ENCODE peak calls at places on chromosome 1, in eight cellular contexts. One of them, this sample, is unnamed.

GRCh38 chr1:17008208-17008855 is 3.4 kb downstream of the ATP13A2 start:
- DNase-seq in HepG2: no peak
- DNase-seq in K562: no peak
- DNase-seq in A549: no peak
- DNase-seq in IMR-90: no peak
- DNase-seq in H1: no peak
- DNase-seq in GM12878: no peak
- DNase-seq in HCT116: no peak
- DNase-seq in this sample: peak; percentile 12

GRCh38 chr1:85577421-85578320 is 2.9 kb upstream of the CCN1 start:
- DNase-seq in A549: no peak
- DNase-seq in HCT116: no peak
- DNase-seq in HepG2: no peak
- DNase-seq in K562: no peak
- DNase-seq in H1: no peak
- DNase-seq in GM12878: no peak
- DNase-seq in IMR-90: no peak
- DNase-seq in this sample: peak; percentile 35

GRCh38 chr1:154499446-154499845 is 2.6 kb upstream of the TDRD10 start:
- DNase-seq in HepG2: no peak
- DNase-seq in HCT116: no peak
- DNase-seq in IMR-90: no peak
- DNase-seq in K562: no peak
- DNase-seq in GM12878: no peak
- DNase-seq in A549: no peak
- DNase-seq in H1: no peak
- DNase-seq in this sample: no peak

GRCh38 chr1:244311784-244312532 is 139.8 kb downstream of the ADSS2 start:
- DNase-seq in HepG2: no peak
- DNase-seq in A549: no peak
- DNase-seq in K562: no peak
- DNase-seq in GM12878: no peak
- DNase-seq in H1: no peak
- DNase-seq in HCT116: no peak
- DNase-seq in IMR-90: no peak
- DNase-seq in this sample: no peak

GRCh38 chr1:57832616-57833015 is 408.8 kb upstream of the DAB1 start:
- DNase-seq in HCT116: no peak
- DNase-seq in H1: peak; percentile 3
- DNase-seq in GM12878: no peak
- DNase-seq in HepG2: no peak
- DNase-seq in IMR-90: no peak
- DNase-seq in A549: no peak
- DNase-seq in K562: no peak
- DNase-seq in this sample: no peak

GRCh38 chr1:176566004-176566975 is 103.3 kb downstream of the PAPPA2 start:
- DNase-seq in GM12878: no peak
- DNase-seq in IMR-90: no peak
- DNase-seq in HepG2: no peak
- DNase-seq in H1: no peak
- DNase-seq in HCT116: no peak
- DNase-seq in K562: no peak
- DNase-seq in A549: no peak
- DNase-seq in this sample: no peak

GRCh38 chr1:167762061-167762746 is 40.4 kb downstream of the MPZL1 start:
- DNase-seq in K562: no peak
- DNase-seq in HepG2: no peak
- DNase-seq in IMR-90: no peak
- DNase-seq in A549: no peak
- DNase-seq in H1: no peak
- DNase-seq in HCT116: no peak
- DNase-seq in GM12878: no peak
- DNase-seq in this sample: no peak

GRCh38 chr1:203467550-203467921 is 8.1 kb upstream of the PRELP start:
- DNase-seq in H1: no peak
- DNase-seq in A549: no peak
- DNase-seq in IMR-90: no peak
- DNase-seq in GM12878: no peak
- DNase-seq in HCT116: no peak
- DNase-seq in HepG2: no peak
- DNase-seq in K562: no peak
- DNase-seq in this sample: no peak

GRCh38 chr1:164641353-164641730 is 82.4 kb downstream of the PBX1 start:
- DNase-seq in A549: no peak
- DNase-seq in GM12878: no peak
- DNase-seq in H1: no peak
- DNase-seq in IMR-90: peak; percentile 36
- DNase-seq in HepG2: no peak
- DNase-seq in K562: no peak
- DNase-seq in HCT116: no peak
- DNase-seq in this sample: no peak

GRCh38 chr1:242872521-242872920 is 348.0 kb upstream of the PLD5 start:
- DNase-seq in HCT116: no peak
- DNase-seq in IMR-90: no peak
- DNase-seq in A549: no peak
- DNase-seq in GM12878: no peak
- DNase-seq in HepG2: no peak
- DNase-seq in H1: no peak
- DNase-seq in K562: no peak
- DNase-seq in this sample: no peak

GRCh38 chr1:181175955-181176354 is 87.5 kb downstream of the IER5 start:
- DNase-seq in GM12878: no peak
- DNase-seq in IMR-90: no peak
- DNase-seq in K562: no peak
- DNase-seq in HCT116: no peak
- DNase-seq in H1: no peak
- DNase-seq in A549: no peak
- DNase-seq in HepG2: no peak
- DNase-seq in this sample: no peak

GRCh38 chr1:51986718-51987117 is 3.8 kb downstream of the RAB3B start:
- DNase-seq in HepG2: no peak
- DNase-seq in GM12878: no peak
- DNase-seq in H1: no peak
- DNase-seq in HCT116: no peak
- DNase-seq in K562: no peak
- DNase-seq in A549: no peak
- DNase-seq in IMR-90: no peak
- DNase-seq in this sample: peak; percentile 48

GRCh38 chr1:61353797-61354406 is 271.5 kb downstream of the NFIA start:
- DNase-seq in K562: no peak
- DNase-seq in H1: no peak
- DNase-seq in HCT116: no peak
- DNase-seq in HepG2: no peak
- DNase-seq in GM12878: no peak
- DNase-seq in A549: no peak
- DNase-seq in IMR-90: no peak
- DNase-seq in this sample: no peak

GRCh38 chr1:4046836-4047461 is 146.9 kb upstream of the C1orf174 start:
- DNase-seq in HepG2: no peak
- DNase-seq in GM12878: no peak
- DNase-seq in H1: no peak
- DNase-seq in K562: no peak
- DNase-seq in HCT116: no peak
- DNase-seq in A549: no peak
- DNase-seq in IMR-90: no peak
- DNase-seq in this sample: no peak

GRCh38 chr1:16396591-16396990 is 29.5 kb downstream of the SZRD1 start:
- DNase-seq in K562: no peak
- DNase-seq in GM12878: no peak
- DNase-seq in H1: no peak
- DNase-seq in HepG2: no peak
- DNase-seq in HCT116: no peak
- DNase-seq in A549: no peak
- DNase-seq in IMR-90: peak; percentile 84
- DNase-seq in this sample: no peak

GRCh38 chr1:111570781-111571181 is 48.8 kb upstream of the RAP1A start:
- DNase-seq in GM12878: no peak
- DNase-seq in K562: peak; percentile 70
- DNase-seq in HCT116: peak; percentile 19
- DNase-seq in IMR-90: peak; percentile 35
- DNase-seq in A549: no peak
- DNase-seq in H1: no peak
- DNase-seq in HepG2: no peak
- DNase-seq in this sample: no peak

GRCh38 chr1:59013276-59013927 is 229.6 kb upstream of the JUN start:
- DNase-seq in A549: no peak
- DNase-seq in IMR-90: peak; percentile 36
- DNase-seq in HCT116: no peak
- DNase-seq in GM12878: no peak
- DNase-seq in H1: peak; percentile 34
- DNase-seq in HepG2: no peak
- DNase-seq in K562: no peak
- DNase-seq in this sample: no peak

DNA sequence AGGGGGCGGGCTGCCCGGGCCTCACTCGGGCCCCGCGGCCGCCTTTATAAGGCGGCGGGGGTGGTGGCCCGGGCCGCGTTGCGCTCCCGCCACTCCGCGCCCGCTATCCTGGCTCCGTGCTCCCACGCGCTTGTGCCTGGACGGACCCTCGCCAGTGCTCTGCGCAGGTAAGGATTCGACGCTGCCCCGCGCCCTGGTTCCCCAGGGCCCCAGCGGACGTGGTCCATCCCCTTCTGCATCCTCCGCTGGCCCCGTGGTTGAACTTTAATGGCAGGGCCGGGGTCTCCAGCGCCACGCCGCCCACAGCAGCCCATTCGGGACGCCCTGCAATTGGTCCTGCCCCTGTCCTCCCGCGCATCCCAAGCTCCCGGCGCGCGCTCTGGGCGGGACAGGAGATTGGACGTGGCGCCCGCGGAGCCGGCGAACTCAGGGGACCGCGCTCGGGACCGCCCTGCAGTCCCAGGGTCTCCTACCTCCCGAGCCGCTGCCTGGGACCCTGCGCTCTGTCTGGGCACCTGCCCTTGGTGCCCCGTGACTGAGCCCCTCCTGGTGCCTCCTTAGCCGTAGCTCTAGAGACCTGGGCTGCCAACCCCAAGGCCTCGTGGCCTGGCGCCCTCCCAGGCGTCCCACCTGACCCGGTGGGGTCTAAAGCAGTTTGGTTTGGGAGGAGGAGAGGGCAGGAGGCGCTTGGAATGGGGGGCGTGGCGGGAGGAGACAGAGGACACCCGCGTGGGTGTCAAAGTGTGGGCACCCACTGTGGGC is at the start of gene ALPL:
- DNase-seq in HCT116: no peak
- DNase-seq in GM12878: no peak
- DNase-seq in IMR-90: no peak
- DNase-seq in A549: no peak
- DNase-seq in K562: no peak
- DNase-seq in H1: no peak
- DNase-seq in HepG2: no peak
- DNase-seq in this sample: no peak
- TF ChIP-seq RAD21 in HCT116: no peak
- TF ChIP-seq RAD21 in GM12878: no peak
- TF ChIP-seq RAD21 in IMR-90: no peak
- TF ChIP-seq RAD21 in A549: no peak
- TF ChIP-seq RAD21 in K562: no peak
- TF ChIP-seq RAD21 in H1: no peak
- TF ChIP-seq RAD21 in HepG2: no peak
- TF ChIP-seq RAD21 in this sample: no peak

GRCh38 chr1:151352001-151352718 is 5.1 kb upstream of the RFX5 start:
- DNase-seq in H1: no peak
- DNase-seq in HepG2: peak; percentile 24
- DNase-seq in A549: no peak
- DNase-seq in GM12878: no peak
- DNase-seq in IMR-90: peak; percentile 11
- DNase-seq in K562: peak; percentile 51
- DNase-seq in HCT116: no peak
- DNase-seq in this sample: no peak
- TF ChIP-seq RAD21 in H1: no peak
- TF ChIP-seq RAD21 in HepG2: no peak
- TF ChIP-seq RAD21 in A549: no peak
- TF ChIP-seq RAD21 in GM12878: no peak
- TF ChIP-seq RAD21 in IMR-90: no peak
- TF ChIP-seq RAD21 in K562: no peak
- TF ChIP-seq RAD21 in HCT116: no peak
- TF ChIP-seq RAD21 in this sample: no peak

DNA sequence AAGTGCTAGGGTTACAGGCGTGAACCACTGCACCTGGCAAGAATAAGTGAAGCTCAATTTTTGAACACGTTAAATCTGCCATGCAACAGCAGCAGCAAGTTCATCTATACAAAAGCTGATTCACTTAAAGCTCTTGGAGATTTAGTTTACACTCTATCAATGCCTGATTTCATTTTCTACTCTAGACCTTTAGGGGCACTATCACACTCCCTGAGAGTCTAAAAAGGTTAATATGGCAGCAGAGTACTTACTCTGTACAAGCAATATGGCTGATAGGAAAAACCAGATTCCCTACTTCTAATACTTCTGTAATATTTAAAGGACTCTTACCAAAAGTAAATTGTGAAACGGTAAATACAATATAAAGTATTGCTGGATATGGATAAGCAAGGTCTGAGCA is 4.8 kb downstream of the RBM34 start:
- DNase-seq in HCT116: no peak
- DNase-seq in A549: no peak
- DNase-seq in IMR-90: no peak
- DNase-seq in HepG2: peak; percentile 7
- DNase-seq in K562: no peak
- DNase-seq in H1: no peak
- DNase-seq in GM12878: no peak
- DNase-seq in this sample: no peak
- TF ChIP-seq RAD21 in HCT116: peak; percentile 5
- TF ChIP-seq RAD21 in A549: peak; percentile 4
- TF ChIP-seq RAD21 in IMR-90: no peak
- TF ChIP-seq RAD21 in HepG2: no peak
- TF ChIP-seq RAD21 in K562: no peak
- TF ChIP-seq RAD21 in H1: no peak
- TF ChIP-seq RAD21 in GM12878: no peak
- TF ChIP-seq RAD21 in this sample: no peak

GRCh38 chr1:64597151-64597550 is 127.2 kb downstream of the CACHD1 start:
- DNase-seq in HCT116: no peak
- DNase-seq in H1: no peak
- DNase-seq in K562: no peak
- DNase-seq in HepG2: no peak
- DNase-seq in GM12878: no peak
- DNase-seq in IMR-90: no peak
- DNase-seq in A549: no peak
- DNase-seq in this sample: no peak

GRCh38 chr1:64598100-64598571 is 128.2 kb downstream of the CACHD1 start:
- DNase-seq in GM12878: no peak
- DNase-seq in HCT116: no peak
- DNase-seq in H1: no peak
- DNase-seq in K562: peak; percentile 14
- DNase-seq in A549: peak; percentile 4
- DNase-seq in HepG2: no peak
- DNase-seq in IMR-90: peak; percentile 73
- DNase-seq in this sample: no peak

GRCh38 chr1:64595871-64596515 is 126.1 kb downstream of the CACHD1 start:
- DNase-seq in A549: no peak
- DNase-seq in GM12878: no peak
- DNase-seq in HCT116: no peak
- DNase-seq in HepG2: peak; percentile 81
- DNase-seq in IMR-90: no peak
- DNase-seq in H1: no peak
- DNase-seq in K562: no peak
- DNase-seq in this sample: no peak

DNA sequence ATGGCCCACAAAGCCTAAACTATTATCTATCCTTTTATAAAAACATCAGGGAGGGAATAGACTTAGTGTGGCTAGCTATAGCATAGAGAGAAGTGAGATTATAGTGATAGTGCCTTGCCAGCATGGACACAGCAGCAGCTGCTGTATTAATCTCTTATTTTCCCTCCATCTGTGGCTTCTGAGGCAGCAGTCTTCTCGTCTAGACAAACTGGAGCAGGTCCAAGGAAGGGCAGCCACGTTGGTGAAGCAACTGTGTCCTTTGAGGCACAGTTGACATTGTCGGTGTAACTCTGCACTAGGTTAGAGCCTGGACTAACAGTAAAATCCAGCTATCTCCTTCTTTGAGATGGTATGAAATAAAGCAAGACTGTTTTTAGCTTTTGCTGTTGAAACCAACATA is 131.3 kb downstream of the CACHD1 start:
- DNase-seq in HCT116: no peak
- DNase-seq in IMR-90: no peak
- DNase-seq in H1: no peak
- DNase-seq in A549: no peak
- DNase-seq in K562: no peak
- DNase-seq in GM12878: no peak
- DNase-seq in HepG2: no peak
- DNase-seq in this sample: peak; percentile 47
- TF ChIP-seq RAD21 in HCT116: no peak
- TF ChIP-seq RAD21 in IMR-90: no peak
- TF ChIP-seq RAD21 in H1: no peak
- TF ChIP-seq RAD21 in A549: no peak
- TF ChIP-seq RAD21 in K562: no peak
- TF ChIP-seq RAD21 in GM12878: no peak
- TF ChIP-seq RAD21 in HepG2: no peak
- TF ChIP-seq RAD21 in this sample: no peak

This sample was measured in SK-N-SH.